ENCODE peak calls at places on chromosomes 6 and 20, in eight cellular contexts. H is anterior cingulate cortex; P is GM04504; Q is immature natural killer cell; C is T-helper 9 cell; D is germinal center; A is stimulated activated CD4-positive, alpha-beta T cell treated with anti-CD3 and anti-CD28 coated beads, TNF-alpha, amount 100 ng/mL, for 24 hours; X is amygdala. T is an unnamed sample.
A peak's percentile ranks its signal among the peaks of the same experiment; 100 is the strongest.

GRCh38 chr20:63831696-63832686 is 927 bp upstream of the ZBTB46 start:
- DNase-seq in X (no peak), C (no peak), D (no peak), H (no peak), P (no peak), A (no peak), Q (no peak), T (no peak)

GRCh38 chr20:5714261-5715041 is 35.8 kb upstream of the SHLD1 start:
- DNase-seq in H (no peak), P (no peak), D (peak; percentile 39), X (no peak), C (peak; percentile 70), Q (peak; percentile 73), A (peak; percentile 11), T (no peak)

GRCh38 chr6:97085772-97086171 is 161.2 kb downstream of the KLHL32 start:
- DNase-seq in Q (no peak), C (no peak), H (no peak), X (no peak), A (no peak), P (peak; percentile 61), D (no peak), T (peak; percentile 17)

GRCh38 chr6:108655840-108656650 is 95.3 kb downstream of the FOXO3 start:
- DNase-seq in H (no peak), P (peak; percentile 72), D (no peak), C (no peak), A (no peak), Q (no peak), X (no peak), T (peak; percentile 70)

GRCh38 chr6:43401730-43402129 is 25.6 kb upstream of the ABCC10 start:
- DNase-seq in A (no peak), P (no peak), X (no peak), C (no peak), D (no peak), H (no peak), Q (no peak), T (no peak)

GRCh38 chr20:4726710-4727391 is 5.1 kb downstream of the PRND start:
- DNase-seq in Q (peak; percentile 39), C (no peak), X (no peak), D (peak; percentile 75), P (peak; percentile 66), A (no peak), H (no peak), T (peak; percentile 64)

GRCh38 chr6:56091159-56091869 is 156.1 kb downstream of the COL21A1 start:
- DNase-seq in P (peak; percentile 58), A (no peak), X (no peak), C (no peak), Q (no peak), H (no peak), D (no peak), T (peak; percentile 66)

GRCh38 chr6:153104220-153104619 is 26.9 kb downstream of the RGS17 start:
- DNase-seq in C (no peak), X (no peak), P (no peak), H (no peak), A (no peak), D (no peak), Q (no peak), T (no peak)